ENCODE peak calls at places on chromosomes 11 and 22, in four cellular contexts. One of them, this sample, is unnamed.

GRCh38 chr11:119322921-119323531 is 6.1 kb upstream of the MCAM start:
- DNase-seq in iris pigment epithelial cell: no peak
- DNase-seq in AG04449: no peak
- DNase-seq in Peyer's patch: peak
- DNase-seq in this sample: no peak

GRCh38 chr11:106990322-106990721 is 28.0 kb downstream of the GUCY1A2 start:
- DNase-seq in iris pigment epithelial cell: no peak
- DNase-seq in AG04449: no peak
- DNase-seq in Peyer's patch: no peak
- DNase-seq in this sample: peak

GRCh38 chr11:79931692-79932091 is 490.9 kb upstream of the TENM4 start:
- DNase-seq in iris pigment epithelial cell: no peak
- DNase-seq in AG04449: no peak
- DNase-seq in Peyer's patch: no peak
- DNase-seq in this sample: no peak

GRCh38 chr11:101974255-101974654 is 57.9 kb upstream of the ANGPTL5 start:
- DNase-seq in iris pigment epithelial cell: peak
- DNase-seq in AG04449: no peak
- DNase-seq in Peyer's patch: no peak
- DNase-seq in this sample: no peak

GRCh38 chr11:16097543-16097942 is 258.8 kb downstream of the SOX6 start:
- DNase-seq in iris pigment epithelial cell: no peak
- DNase-seq in AG04449: no peak
- DNase-seq in Peyer's patch: peak
- DNase-seq in this sample: no peak

GRCh38 chr11:75280770-75281468 is 40.3 kb downstream of the TPBGL start:
- DNase-seq in iris pigment epithelial cell: no peak
- DNase-seq in AG04449: no peak
- DNase-seq in Peyer's patch: no peak
- DNase-seq in this sample: no peak

GRCh38 chr22:23688571-23688970 is 2.2 kb upstream of the RGL4 start:
- DNase-seq in iris pigment epithelial cell: no peak
- DNase-seq in AG04449: no peak
- DNase-seq in Peyer's patch: peak
- DNase-seq in this sample: peak

GRCh38 chr11:100759856-100760255 is 72.8 kb downstream of the ARHGAP42 start:
- DNase-seq in iris pigment epithelial cell: no peak
- DNase-seq in AG04449: no peak
- DNase-seq in Peyer's patch: no peak
- DNase-seq in this sample: no peak

GRCh38 chr11:113894421-113894996 is 10.1 kb upstream of the HTR3B start:
- DNase-seq in iris pigment epithelial cell: no peak
- DNase-seq in AG04449: no peak
- DNase-seq in Peyer's patch: no peak
- DNase-seq in this sample: no peak

GRCh38 chr11:2520736-2521035 is 75.9 kb downstream of the KCNQ1 start:
- DNase-seq in iris pigment epithelial cell: no peak
- DNase-seq in AG04449: no peak
- DNase-seq in Peyer's patch: no peak
- DNase-seq in this sample: peak

GRCh38 chr11:100756556-100756955 is 69.5 kb downstream of the ARHGAP42 start:
- DNase-seq in iris pigment epithelial cell: no peak
- DNase-seq in AG04449: no peak
- DNase-seq in Peyer's patch: no peak
- DNase-seq in this sample: no peak

GRCh38 chr11:82714346-82715174 is 19.1 kb downstream of the FAM181B start:
- DNase-seq in iris pigment epithelial cell: peak
- DNase-seq in AG04449: no peak
- DNase-seq in Peyer's patch: no peak
- DNase-seq in this sample: no peak

GRCh38 chr11:117223741-117224685 is 7.9 kb downstream of the PCSK7 start:
- DNase-seq in iris pigment epithelial cell: no peak
- DNase-seq in AG04449: no peak
- DNase-seq in Peyer's patch: peak
- DNase-seq in this sample: no peak

This sample was measured in ecto neural progenitor cell.